ENCODE peak calls at places on chromosomes 12 and 14, in seven cellular contexts. J, F, E, A, G, U and D are unnamed samples.

GRCh38 chr14:35046751-35047536 is 872 bp downstream of the FAM177A1 start:
- DNase-seq in G (no peak), F (peak), A (no peak), U (no peak), E (peak), J (no peak), D (peak)

GRCh38 chr12:95114766-95115450 is 41.5 kb upstream of the NR2C1 start:
- DNase-seq in J (peak), U (no peak), F (no peak), E (no peak), G (no peak), A (no peak), D (no peak)

GRCh38 chr12:57893460-57894353 is 47.2 kb upstream of the CTDSP2 start:
- DNase-seq in E (peak), F (no peak), G (peak), J (no peak), U (peak), A (peak), D (peak)

GRCh38 chr12:132711169-132711843 is 664 bp downstream of the PGAM5 start:
- DNase-seq in E (no peak), A (peak), U (peak), G (no peak), F (no peak), J (no peak), D (no peak)

GRCh38 chr12:132206093-132206434 is 61.8 kb downstream of the NOC4L start:
- DNase-seq in A (no peak), F (no peak), J (no peak), E (no peak), G (no peak), U (no peak), D (no peak)

GRCh38 chr12:110530511-110530910 is 28.4 kb downstream of the RAD9B start:
- DNase-seq in E (no peak), F (no peak), J (no peak), U (no peak), A (no peak), G (no peak), D (no peak)

GRCh38 chr14:85587152-85587697 is 57.3 kb downstream of the FLRT2 start:
- DNase-seq in A (no peak), U (no peak), F (no peak), G (no peak), E (no peak), J (no peak), D (peak)

GRCh38 chr14:36324897-36325296 is 4.5 kb upstream of the MBIP start:
- DNase-seq in F (no peak), A (no peak), J (no peak), E (no peak), G (no peak), U (no peak), D (no peak)

GRCh38 chr12:93441111-93441616 is 583 bp downstream of the UBE2N start:
- DNase-seq in E (peak), A (peak), F (peak), U (peak), G (no peak), J (no peak), D (peak)

GRCh38 chr12:73226585-73226984 is 954.4 kb downstream of the TRHDE start:
- DNase-seq in F (no peak), E (no peak), J (no peak), G (no peak), U (no peak), A (no peak), D (no peak)

GRCh38 chr12:25806271-25806670 is 152.2 kb upstream of the RASSF8 start:
- DNase-seq in E (no peak), J (no peak), A (no peak), U (no peak), F (no peak), G (no peak), D (peak)

GRCh38 chr14:75244121-75244520 is 34.5 kb upstream of the FOS start:
- DNase-seq in F (no peak), G (no peak), J (no peak), E (no peak), A (no peak), U (no peak), D (no peak)

GRCh38 chr14:89454971-89455370 is 37.9 kb upstream of the FOXN3 start:
- DNase-seq in E (no peak), G (no peak), J (no peak), A (no peak), U (peak), F (no peak), D (no peak)

GRCh38 chr14:79162833-79163232 is 992.7 kb downstream of the NRXN3 start:
- DNase-seq in U (no peak), A (no peak), E (no peak), F (no peak), G (no peak), J (no peak), D (no peak)

GRCh38 chr14:69658664-69659261 is 47.4 kb downstream of the SUSD6 start:
- DNase-seq in U (no peak), E (no peak), A (no peak), G (no peak), J (no peak), F (no peak), D (peak)

GRCh38 chr14:50423529-50423928 is 26.8 kb upstream of the CDKL1 start:
- DNase-seq in F (no peak), A (no peak), E (no peak), J (no peak), U (no peak), G (no peak), D (no peak)

GRCh38 chr12:120959111-120959878 is 19.0 kb upstream of the HNF1A start:
- DNase-seq in A (no peak), G (no peak), U (no peak), E (no peak), J (no peak), F (no peak), D (no peak)

GRCh38 chr12:9660046-9660445 is 9.5 kb upstream of the CLEC2D start:
- DNase-seq in F (no peak), J (no peak), E (no peak), G (no peak), A (no peak), U (no peak), D (no peak)

GRCh38 chr12:27822076-27822712 is 42.2 kb upstream of the MANSC4 start:
- DNase-seq in F (peak), G (peak), A (no peak), E (no peak), U (no peak), J (no peak), D (peak)

GRCh38 chr14:79543966-79544365 is 667.3 kb downstream of the DIO2 start:
- DNase-seq in J (no peak), G (no peak), A (no peak), E (no peak), F (no peak), U (peak), D (peak)

GRCh38 chr12:110102255-110102654 is 21.9 kb upstream of the IFT81 start:
- DNase-seq in E (no peak), F (no peak), J (peak), U (peak), A (no peak), G (no peak), D (peak)

GRCh38 chr12:32158525-32158924 is 51.9 kb downstream of the BICD1 start:
- DNase-seq in G (no peak), J (no peak), F (no peak), U (no peak), A (no peak), E (no peak), D (no peak)

GRCh38 chr12:32155041-32155440 is 48.4 kb downstream of the BICD1 start:
- DNase-seq in A (no peak), J (peak), F (no peak), G (no peak), U (no peak), E (no peak), D (no peak)

GRCh38 chr12:32159381-32159780 is 52.7 kb downstream of the BICD1 start:
- DNase-seq in E (no peak), F (no peak), A (no peak), J (no peak), U (no peak), G (no peak), D (no peak)

GRCh38 chr12:32159925-32160324 is 53.3 kb downstream of the BICD1 start:
- DNase-seq in G (no peak), J (no peak), E (no peak), F (no peak), U (no peak), A (no peak), D (peak)

DNA sequence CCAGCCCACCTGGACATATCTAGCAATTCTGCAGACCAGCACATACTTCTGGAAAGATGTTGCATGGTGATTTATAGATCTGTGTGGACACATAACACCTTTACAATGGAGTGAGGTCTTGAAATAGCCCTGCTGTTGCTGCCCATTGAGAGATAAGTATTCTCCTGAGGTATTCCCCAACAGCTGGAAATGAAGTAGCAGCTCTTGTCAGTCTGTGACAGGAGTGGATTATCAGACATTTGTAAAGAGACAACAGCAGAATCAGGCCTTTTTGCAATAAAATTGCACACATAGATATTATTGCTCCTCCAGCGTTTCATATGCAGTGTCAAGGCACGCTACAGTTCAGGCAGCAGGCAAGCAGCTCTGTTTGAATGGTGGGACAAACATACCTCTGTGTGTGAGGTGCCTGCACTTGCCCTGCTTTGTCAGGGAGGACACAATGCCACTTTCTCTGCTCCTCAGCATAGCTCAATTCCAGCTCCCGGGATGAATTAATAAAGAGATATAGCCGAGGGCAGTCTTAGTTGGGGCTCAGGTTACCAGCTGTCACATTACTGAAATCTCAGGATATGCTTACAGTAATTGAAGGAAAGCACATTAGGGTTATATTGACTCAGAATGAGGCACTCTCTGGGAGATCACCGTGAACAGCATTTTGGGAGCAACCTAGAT is 49.4 kb downstream of the BICD1 start:
- DNase-seq in G (no peak), J (peak), F (no peak), U (no peak), E (no peak), A (no peak), D (no peak)
- H3K4me3 ChIP-seq in G (no peak), J (no peak), F (no peak), U (no peak), E (no peak), A (no peak), D (no peak)

DNA sequence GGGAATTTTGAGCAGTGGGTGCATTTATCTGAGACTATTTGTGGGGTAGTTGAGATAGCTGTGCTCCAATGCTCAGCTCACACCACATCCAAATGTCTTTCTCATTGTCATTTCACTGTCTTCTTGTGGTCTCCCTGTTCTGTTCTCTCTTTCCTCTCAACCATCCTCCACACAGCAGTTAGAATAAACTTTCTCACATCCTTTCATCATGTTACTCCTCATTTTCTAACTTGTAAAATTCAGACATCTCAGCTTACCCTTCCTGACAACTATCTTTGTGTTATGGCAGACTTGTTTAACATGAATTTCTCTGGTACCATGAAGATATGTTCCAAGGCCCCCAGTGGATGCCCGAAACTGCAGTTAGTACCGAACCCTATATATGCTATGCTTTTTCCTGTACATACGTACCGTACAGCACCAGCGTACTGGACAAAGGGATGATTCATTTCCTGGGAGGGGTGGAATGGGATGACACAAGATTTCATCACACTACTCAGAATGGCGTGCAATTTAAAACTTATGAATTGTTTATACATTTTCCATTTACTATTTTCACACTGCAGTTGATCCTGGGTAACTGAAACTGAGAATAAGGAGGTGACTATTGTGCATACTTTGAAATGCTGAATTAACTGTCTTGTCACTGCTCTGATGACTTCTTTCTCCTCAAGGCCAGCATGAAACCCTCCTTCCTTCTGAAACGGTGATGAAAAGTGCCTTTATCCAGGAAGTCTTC is 177.1 kb upstream of the SLC38A2 start:
- DNase-seq in G (peak), A (no peak), U (no peak), F (no peak), E (no peak), J (no peak), D (peak)
- H3K4me3 ChIP-seq in G (peak), A (no peak), U (no peak), F (no peak), E (no peak), J (no peak), D (no peak)

DNA sequence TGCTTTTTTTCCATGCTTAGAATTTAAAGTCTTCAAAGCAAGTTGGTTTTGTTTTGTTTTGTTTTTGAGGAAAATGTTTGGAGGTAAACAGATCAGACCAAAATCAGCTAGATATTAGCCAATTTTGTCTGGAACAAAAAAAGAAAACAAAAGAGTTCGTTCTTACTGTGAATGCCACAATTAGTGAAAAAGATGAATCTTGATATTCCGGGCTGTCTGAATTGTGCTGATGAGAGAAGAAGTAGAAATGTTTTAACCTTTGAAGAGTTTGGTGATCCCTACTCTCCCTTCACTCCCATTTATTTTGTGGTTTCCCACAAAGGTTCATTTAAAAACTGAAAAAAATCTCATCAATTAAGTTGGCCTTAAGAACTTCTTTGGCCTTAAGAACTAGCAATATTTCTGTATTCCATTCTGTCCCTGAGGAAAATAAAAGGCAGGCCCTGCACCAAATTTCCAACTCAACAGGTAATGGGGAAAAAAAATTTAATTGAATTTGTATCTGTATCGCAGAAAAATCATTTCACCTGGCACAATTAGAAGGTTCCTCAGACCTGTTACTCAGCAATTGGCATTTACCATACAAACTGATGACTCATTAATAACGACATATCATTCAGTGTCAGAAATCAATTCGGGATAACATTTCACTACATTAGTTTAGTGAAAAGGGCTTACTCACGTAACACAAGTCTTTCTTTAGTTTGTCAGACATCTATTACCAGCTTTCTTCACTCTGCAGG is 562 bp upstream of the GLIPR1L2 start:
- DNase-seq in A (no peak), J (no peak), U (no peak), E (no peak), F (no peak), G (no peak), D (no peak)
- H3K4me3 ChIP-seq in A (peak), J (peak), U (peak), E (peak), F (peak), G (peak), D (peak)

GRCh38 chr12:100668939-100669536 is 95.6 kb downstream of the GAS2L3 start:
- DNase-seq in G (peak), F (no peak), A (peak), E (no peak), J (peak), U (peak), D (peak)
- H3K4me3 ChIP-seq in G (no peak), F (no peak), A (no peak), E (no peak), J (no peak), U (no peak), D (no peak)

DNA sequence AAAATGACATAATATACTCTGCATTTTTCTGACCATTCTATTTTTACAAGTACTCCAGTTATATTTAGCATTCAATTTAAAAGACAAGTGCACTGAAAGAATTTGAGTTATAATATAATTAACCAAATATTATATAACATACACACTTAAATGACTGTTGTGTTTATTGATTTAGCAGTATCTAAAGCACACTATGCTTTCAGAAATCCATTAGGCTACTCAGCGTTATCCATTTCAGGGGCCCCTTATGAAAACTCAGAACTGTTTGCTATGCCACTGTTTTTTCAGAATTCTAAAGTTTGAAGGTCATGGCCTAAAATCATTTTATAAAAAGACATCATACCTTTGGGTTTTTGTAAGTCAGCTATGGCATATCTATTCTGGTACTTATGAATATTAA is 57.1 kb downstream of the HECTD4 start:
- DNase-seq in U (no peak), F (no peak), G (no peak), A (no peak), J (no peak), E (no peak), D (no peak)
- H3K4me3 ChIP-seq in U (no peak), F (no peak), G (no peak), A (no peak), J (no peak), E (no peak), D (no peak)

GRCh38 chr14:105399441-105399775 is 1.1 kb downstream of the TEX22 start:
- DNase-seq in U (no peak), A (no peak), F (no peak), E (no peak), J (no peak), G (no peak), D (no peak)
- H3K4me3 ChIP-seq in U (no peak), A (peak), F (peak), E (peak), J (peak), G (peak), D (peak)

DNA sequence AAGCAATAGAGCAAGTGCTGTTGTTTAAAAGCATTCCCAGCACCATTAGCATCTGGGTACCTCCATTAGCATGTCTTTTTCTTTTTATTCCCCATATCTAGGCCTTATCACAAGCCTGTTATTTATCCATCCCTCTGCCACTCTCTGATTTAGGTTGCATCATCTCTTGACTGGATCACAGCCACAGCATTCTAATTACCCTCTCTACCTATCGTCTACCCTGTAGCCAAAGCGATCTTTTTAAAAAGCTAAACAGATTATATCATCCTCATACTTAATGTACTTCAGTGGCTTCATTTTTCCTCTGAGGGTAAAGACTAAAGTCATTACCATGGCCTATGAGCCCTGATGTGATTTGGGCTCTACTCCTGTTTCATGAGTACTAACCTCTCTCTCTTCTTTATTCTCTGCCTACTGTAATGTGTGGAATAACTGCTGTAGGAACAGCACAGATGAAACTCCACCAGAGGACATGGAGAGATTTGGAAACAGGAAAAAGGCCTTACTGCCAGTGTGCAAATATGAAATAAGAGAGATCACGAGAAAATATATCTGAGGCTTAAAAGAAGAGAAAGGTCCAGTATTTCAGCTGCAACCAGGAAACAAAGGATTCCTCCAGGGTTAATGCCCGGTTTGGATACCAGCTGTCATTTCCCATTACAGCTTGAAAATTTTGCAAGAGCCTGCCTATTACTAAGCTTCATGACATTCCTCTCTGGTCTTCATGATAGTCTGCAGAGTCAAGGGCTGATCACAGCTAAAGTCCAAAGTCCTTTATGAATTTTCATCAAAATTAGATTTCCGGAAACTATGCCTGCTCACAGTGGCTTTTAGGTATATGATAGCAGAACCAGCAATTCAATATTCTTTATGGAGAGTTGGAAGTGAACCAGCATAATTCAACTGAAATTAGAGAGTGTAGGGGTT is 422.5 kb upstream of the PDE3A start:
- DNase-seq in F (no peak), J (no peak), U (no peak), E (no peak), A (no peak), G (peak), D (peak)
- H3K4me3 ChIP-seq in F (no peak), J (no peak), U (no peak), E (peak), A (no peak), G (no peak), D (no peak)

GRCh38 chr14:102403028-102403427 is 40.3 kb downstream of the TECPR2 start:
- DNase-seq in F (no peak), A (no peak), U (no peak), G (no peak), J (no peak), E (no peak), D (peak)
- H3K4me3 ChIP-seq in F (no peak), A (no peak), U (no peak), G (no peak), J (no peak), E (no peak), D (no peak)

GRCh38 chr12:54369597-54370217 is 5.4 kb upstream of the GPR84 start:
- DNase-seq in U (no peak), J (no peak), A (no peak), G (no peak), F (no peak), E (no peak), D (no peak)
- H3K4me3 ChIP-seq in U (peak), J (no peak), A (peak), G (peak), F (no peak), E (peak), D (peak)